ENCODE peak calls at places on chromosomes 16 and 17, in five cellular contexts. I is psoas muscle, H is tibial artery, A is uterus, N is PC-3. W is an unnamed sample.

GRCh38 chr17:63699638-63700527 is at the start of gene LIMD2:
- DNase-seq in I (peak), H (peak), A (peak), N (peak), W (no peak)

GRCh38 chr17:50055055-50055425 is 870 bp upstream of the ITGA3 start:
- DNase-seq in I (peak), H (no peak), A (no peak), N (peak), W (peak)

GRCh38 chr17:731943-732787 is at the start of gene TLCD3A:
- DNase-seq in I (peak), H (peak), A (peak), N (peak), W (peak)

GRCh38 chr17:43570518-43570928 is 24.4 kb upstream of the ETV4 start:
- DNase-seq in I (no peak), H (no peak), A (no peak), N (peak), W (peak)

GRCh38 chr16:69187387-69187890 is 475 bp downstream of the SNTB2 start:
- DNase-seq in I (peak), H (peak), A (peak), N (peak), W (no peak)

GRCh38 chr17:44820631-44821196 is 9.4 kb downstream of the GJC1 start:
- DNase-seq in I (no peak), H (no peak), A (peak), N (peak), W (peak)

GRCh38 chr17:79646721-79647455 is 36.0 kb upstream of the RBFOX3 start:
- DNase-seq in I (no peak), H (peak), A (peak), N (no peak), W (no peak)

GRCh38 chr16:81035975-81036750 is 521 bp downstream of the ATMIN start:
- DNase-seq in I (peak), H (peak), A (peak), N (peak), W (peak)

GRCh38 chr17:34252138-34252889 is 2.8 kb upstream of the CCL2 start:
- DNase-seq in I (peak), H (peak), A (peak), N (no peak), W (no peak)

GRCh38 chr16:66099261-66099660 is 267.2 kb upstream of the CDH5 start:
- DNase-seq in I (no peak), H (no peak), A (no peak), N (no peak), W (no peak)

GRCh38 chr16:1122031-1122765 is 26.2 kb upstream of the C1QTNF8 start:
- DNase-seq in I (no peak), H (no peak), A (no peak), N (no peak), W (no peak)

GRCh38 chr16:81360135-81360534 is 45.4 kb downstream of the GAN start:
- DNase-seq in I (no peak), H (no peak), A (no peak), N (no peak), W (no peak)

GRCh38 chr17:81328925-81329278 is 33.8 kb upstream of the SLC38A10 start:
- DNase-seq in I (no peak), H (no peak), A (no peak), N (peak), W (peak)

GRCh38 chr16:87383522-87384161 is at the start of gene FBXO31:
- DNase-seq in I (peak), H (peak), A (peak), N (peak), W (peak)

GRCh38 chr16:1543085-1543896 is 9.8 kb downstream of the TMEM204 start:
- DNase-seq in I (peak), H (peak), A (peak), N (peak), W (peak)

GRCh38 chr17:74394275-74394950 is 27.1 kb downstream of the GPR142 start:
- DNase-seq in I (peak), H (no peak), A (no peak), N (no peak), W (no peak)

GRCh38 chr16:67967956-67968439 is 439 bp downstream of the SLC12A4 start:
- DNase-seq in I (peak), H (no peak), A (no peak), N (peak), W (peak)

GRCh38 chr17:78993241-78993956 is 13.7 kb upstream of the LGALS3BP start:
- DNase-seq in I (no peak), H (peak), A (peak), N (peak), W (peak)

GRCh38 chr17:47701603-47702002 is 7.6 kb downstream of the TBKBP1 start:
- DNase-seq in I (no peak), H (no peak), A (no peak), N (no peak), W (no peak)

GRCh38 chr16:49593423-49594040 is 219.9 kb downstream of the C16orf78 start:
- DNase-seq in I (no peak), H (peak), A (peak), N (no peak), W (no peak)

GRCh38 chr17:266701-267656 is 85.5 kb upstream of the DOC2B start:
- DNase-seq in I (peak), H (peak), A (peak), N (no peak), W (no peak)

GRCh38 chr17:50148226-50149098 is 2.0 kb downstream of the PPP1R9B start:
- DNase-seq in I (peak), H (peak), A (peak), N (peak), W (no peak)

GRCh38 chr17:67386965-67387551 is 10.0 kb downstream of the PITPNC1 start:
- DNase-seq in I (peak), H (no peak), A (no peak), N (peak), W (peak)
- H3K27ac ChIP-seq in I (no peak), H (no peak), A (no peak), N (peak), W (no peak)

GRCh38 chr16:58392215-58393137 is at the start of gene GINS3:
- DNase-seq in I (peak), H (peak), A (peak), N (peak), W (peak)

GRCh38 chr16:58385218-58385773 is 7.0 kb upstream of the GINS3 start:
- DNase-seq in I (no peak), H (no peak), A (no peak), N (no peak), W (no peak)

GRCh38 chr16:58393138-58393504 is 850 bp downstream of the GINS3 start:
- DNase-seq in I (no peak), H (no peak), A (no peak), N (no peak), W (no peak)

GRCh38 chr16:58384437-58385055 is 7.7 kb upstream of the GINS3 start:
- DNase-seq in I (no peak), H (no peak), A (no peak), N (no peak), W (no peak)

GRCh38 chr16:58389724-58390123 is 2.5 kb upstream of the GINS3 start:
- DNase-seq in I (no peak), H (no peak), A (no peak), N (no peak), W (no peak)
- H3K27ac ChIP-seq in I (no peak), H (no peak), A (no peak), N (no peak), W (no peak)

GRCh38 chr17:76268991-76269981 is 4.1 kb downstream of the UBALD2 start:
- DNase-seq in I (peak), H (no peak), A (no peak), N (no peak), W (no peak)
- H3K27ac ChIP-seq in I (peak), H (no peak), A (no peak), N (no peak), W (no peak)

GRCh38 chr16:28186752-28187151 is 25.0 kb downstream of the XPO6 start:
- DNase-seq in I (no peak), H (no peak), A (no peak), N (no peak), W (peak)
- H3K27ac ChIP-seq in I (no peak), H (no peak), A (no peak), N (no peak), W (no peak)

GRCh38 chr16:64455275-64455674 is 666.6 kb downstream of the CDH11 start:
- DNase-seq in I (no peak), H (no peak), A (no peak), N (peak), W (no peak)

GRCh38 chr16:64453643-64454042 is 668.2 kb downstream of the CDH11 start:
- DNase-seq in I (no peak), H (no peak), A (no peak), N (no peak), W (no peak)

GRCh38 chr16:64459821-64460220 is 662.0 kb downstream of the CDH11 start:
- DNase-seq in I (no peak), H (no peak), A (peak), N (no peak), W (no peak)

GRCh38 chr16:64459402-64459801 is 662.5 kb downstream of the CDH11 start:
- DNase-seq in I (no peak), H (no peak), A (no peak), N (no peak), W (no peak)
- H3K27ac ChIP-seq in I (no peak), H (no peak), A (no peak), N (no peak), W (no peak)

GRCh38 chr17:75829747-75830146 is 14.5 kb downstream of the UNC13D start:
- DNase-seq in I (no peak), H (no peak), A (no peak), N (no peak), W (no peak)

GRCh38 chr17:75828051-75828400 is 16.2 kb downstream of the UNC13D start:
- DNase-seq in I (no peak), H (no peak), A (no peak), N (no peak), W (no peak)

GRCh38 chr17:75827291-75828050 is 16.7 kb downstream of the UNC13D start:
- DNase-seq in I (peak), H (peak), A (peak), N (peak), W (no peak)

GRCh38 chr17:75830168-75831031 is 13.8 kb downstream of the UNC13D start:
- DNase-seq in I (no peak), H (no peak), A (no peak), N (peak), W (no peak)

GRCh38 chr17:75828741-75829140 is 15.5 kb downstream of the UNC13D start:
- DNase-seq in I (no peak), H (no peak), A (no peak), N (no peak), W (no peak)
- H3K27ac ChIP-seq in I (no peak), H (no peak), A (no peak), N (no peak), W (no peak)